ENCODE peak calls at places on chromosomes 6 and 20, in six cellular contexts. One of them, this sample, is unnamed.

GRCh38 chr6:135604035-135604865 is 106.7 kb upstream of the AHI1 start:
- DNase-seq in mesothelial cell of epicardium: no peak
- DNase-seq in GM10248: no peak
- DNase-seq in psoas muscle: no peak
- DNase-seq in foreskin keratinocyte: no peak
- DNase-seq in GM20000: no peak
- DNase-seq in this sample: no peak

GRCh38 chr20:34037121-34037520 is 43.4 kb downstream of the RALY start:
- DNase-seq in mesothelial cell of epicardium: no peak
- DNase-seq in GM10248: no peak
- DNase-seq in psoas muscle: no peak
- DNase-seq in foreskin keratinocyte: no peak
- DNase-seq in GM20000: peak
- DNase-seq in this sample: peak

GRCh38 chr6:56526860-56527544 is 115.7 kb downstream of the DST start:
- DNase-seq in mesothelial cell of epicardium: no peak
- DNase-seq in GM10248: no peak
- DNase-seq in psoas muscle: no peak
- DNase-seq in foreskin keratinocyte: no peak
- DNase-seq in GM20000: no peak
- DNase-seq in this sample: no peak

GRCh38 chr20:5080384-5080877 is 39.3 kb downstream of the PCNA start:
- DNase-seq in mesothelial cell of epicardium: no peak
- DNase-seq in GM10248: no peak
- DNase-seq in psoas muscle: peak
- DNase-seq in foreskin keratinocyte: no peak
- DNase-seq in GM20000: no peak
- DNase-seq in this sample: peak

GRCh38 chr6:21189721-21190120 is 403.8 kb upstream of the SOX4 start:
- DNase-seq in mesothelial cell of epicardium: no peak
- DNase-seq in GM10248: no peak
- DNase-seq in psoas muscle: no peak
- DNase-seq in foreskin keratinocyte: no peak
- DNase-seq in GM20000: no peak
- DNase-seq in this sample: no peak

GRCh38 chr6:40779399-40779798 is 192.2 kb upstream of the LRFN2 start:
- DNase-seq in mesothelial cell of epicardium: no peak
- DNase-seq in GM10248: no peak
- DNase-seq in psoas muscle: no peak
- DNase-seq in foreskin keratinocyte: peak
- DNase-seq in GM20000: no peak
- DNase-seq in this sample: no peak

GRCh38 chr6:165692106-165692653 is 29.1 kb upstream of the PDE10A start:
- DNase-seq in mesothelial cell of epicardium: no peak
- DNase-seq in GM10248: no peak
- DNase-seq in psoas muscle: no peak
- DNase-seq in foreskin keratinocyte: no peak
- DNase-seq in GM20000: no peak
- DNase-seq in this sample: no peak

GRCh38 chr20:1817577-1818211 is 77.5 kb upstream of the SIRPA start:
- DNase-seq in mesothelial cell of epicardium: no peak
- DNase-seq in GM10248: no peak
- DNase-seq in psoas muscle: no peak
- DNase-seq in foreskin keratinocyte: no peak
- DNase-seq in GM20000: no peak
- DNase-seq in this sample: no peak

GRCh38 chr20:44594730-44595129 is 12.4 kb downstream of the PKIG start:
- DNase-seq in mesothelial cell of epicardium: no peak
- DNase-seq in GM10248: no peak
- DNase-seq in psoas muscle: peak
- DNase-seq in foreskin keratinocyte: peak
- DNase-seq in GM20000: peak
- DNase-seq in this sample: peak

GRCh38 chr6:132814716-132815570 is 574 bp downstream of the RPS12 start:
- DNase-seq in mesothelial cell of epicardium: no peak
- DNase-seq in GM10248: no peak
- DNase-seq in psoas muscle: no peak
- DNase-seq in foreskin keratinocyte: peak
- DNase-seq in GM20000: no peak
- DNase-seq in this sample: peak

GRCh38 chr6:118813795-118814194 is 80.2 kb upstream of the ASF1A start:
- DNase-seq in mesothelial cell of epicardium: no peak
- DNase-seq in GM10248: no peak
- DNase-seq in psoas muscle: no peak
- DNase-seq in foreskin keratinocyte: peak
- DNase-seq in GM20000: no peak
- DNase-seq in this sample: peak

GRCh38 chr6:110492584-110492983 is 16.2 kb upstream of the SLC22A16 start:
- DNase-seq in mesothelial cell of epicardium: no peak
- DNase-seq in GM10248: peak
- DNase-seq in psoas muscle: no peak
- DNase-seq in foreskin keratinocyte: peak
- DNase-seq in GM20000: no peak
- DNase-seq in this sample: no peak

GRCh38 chr6:33620158-33620583 is 951 bp upstream of the ITPR3 start:
- DNase-seq in mesothelial cell of epicardium: peak
- DNase-seq in GM10248: peak
- DNase-seq in psoas muscle: no peak
- DNase-seq in foreskin keratinocyte: no peak
- DNase-seq in GM20000: peak
- DNase-seq in this sample: peak

GRCh38 chr20:34817072-34817471 is 8.4 kb downstream of the NCOA6 start:
- DNase-seq in mesothelial cell of epicardium: no peak
- DNase-seq in GM10248: no peak
- DNase-seq in psoas muscle: no peak
- DNase-seq in foreskin keratinocyte: no peak
- DNase-seq in GM20000: no peak
- DNase-seq in this sample: no peak

GRCh38 chr6:32397252-32397920 is 9.6 kb downstream of the BTNL2 start:
- DNase-seq in mesothelial cell of epicardium: no peak
- DNase-seq in GM10248: peak
- DNase-seq in psoas muscle: no peak
- DNase-seq in foreskin keratinocyte: peak
- DNase-seq in GM20000: peak
- DNase-seq in this sample: no peak

GRCh38 chr6:32387946-32388345 is 16.2 kb upstream of the TSBP1 start:
- DNase-seq in mesothelial cell of epicardium: no peak
- DNase-seq in GM10248: no peak
- DNase-seq in psoas muscle: no peak
- DNase-seq in foreskin keratinocyte: no peak
- DNase-seq in GM20000: no peak
- DNase-seq in this sample: no peak

GRCh38 chr6:32396028-32396427 is 11.0 kb downstream of the BTNL2 start:
- DNase-seq in mesothelial cell of epicardium: no peak
- DNase-seq in GM10248: no peak
- DNase-seq in psoas muscle: no peak
- DNase-seq in foreskin keratinocyte: no peak
- DNase-seq in GM20000: no peak
- DNase-seq in this sample: no peak

GRCh38 chr6:32393660-32394420 is 13.1 kb downstream of the BTNL2 start:
- DNase-seq in mesothelial cell of epicardium: no peak
- DNase-seq in GM10248: no peak
- DNase-seq in psoas muscle: no peak
- DNase-seq in foreskin keratinocyte: peak
- DNase-seq in GM20000: no peak
- DNase-seq in this sample: no peak
- TF ChIP-seq CTCF in mesothelial cell of epicardium: no peak
- TF ChIP-seq CTCF in GM10248: no peak
- TF ChIP-seq CTCF in psoas muscle: no peak
- TF ChIP-seq CTCF in foreskin keratinocyte: peak
- TF ChIP-seq CTCF in GM20000: no peak
- TF ChIP-seq CTCF in this sample: no peak

GRCh38 chr6:77740380-77740779 is 87.5 kb downstream of the MEI4 start:
- DNase-seq in mesothelial cell of epicardium: no peak
- DNase-seq in GM10248: no peak
- DNase-seq in psoas muscle: no peak
- DNase-seq in foreskin keratinocyte: peak
- DNase-seq in GM20000: peak
- DNase-seq in this sample: no peak
- TF ChIP-seq CTCF in mesothelial cell of epicardium: peak
- TF ChIP-seq CTCF in GM10248: peak
- TF ChIP-seq CTCF in psoas muscle: no peak
- TF ChIP-seq CTCF in foreskin keratinocyte: peak
- TF ChIP-seq CTCF in GM20000: no peak
- TF ChIP-seq CTCF in this sample: peak

DNA sequence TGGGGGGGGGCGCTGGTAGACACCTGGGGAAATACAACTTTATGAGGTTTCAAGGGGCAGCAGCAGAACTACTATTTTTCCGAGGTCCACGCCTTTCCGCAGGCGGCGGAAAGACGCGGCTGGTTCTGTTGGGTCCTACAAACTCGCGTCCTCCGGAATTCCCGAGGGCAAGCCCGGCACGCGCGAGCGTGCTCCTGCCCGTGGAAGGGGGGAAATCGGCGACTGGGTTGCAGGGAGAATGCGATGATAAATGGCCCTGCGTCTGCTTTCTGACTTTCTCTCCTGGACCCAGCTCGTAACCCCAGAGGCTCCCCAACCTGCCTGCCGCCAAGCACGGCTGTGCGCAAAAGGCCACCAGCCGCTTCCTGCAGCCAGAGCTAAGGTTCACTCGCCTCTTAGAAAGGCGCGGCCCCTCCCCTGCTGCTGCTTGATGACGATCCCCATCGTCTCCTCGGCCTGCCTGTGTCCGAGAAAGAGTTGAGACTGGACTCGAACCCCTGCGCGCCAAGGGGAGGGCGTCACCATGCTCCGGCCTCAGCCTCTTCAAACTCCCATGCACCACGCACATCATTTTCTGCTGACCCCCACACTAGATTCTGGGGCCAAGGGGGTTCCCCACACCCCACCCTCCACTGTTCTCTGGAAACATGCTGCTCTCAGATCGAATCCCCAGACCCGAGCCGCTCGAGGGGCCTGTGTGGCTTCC is 6.7 kb downstream of the FOXA2 start:
- DNase-seq in mesothelial cell of epicardium: no peak
- DNase-seq in GM10248: no peak
- DNase-seq in psoas muscle: no peak
- DNase-seq in foreskin keratinocyte: no peak
- DNase-seq in GM20000: no peak
- DNase-seq in this sample: no peak
- TF ChIP-seq CTCF in mesothelial cell of epicardium: no peak
- TF ChIP-seq CTCF in GM10248: no peak
- TF ChIP-seq CTCF in psoas muscle: no peak
- TF ChIP-seq CTCF in foreskin keratinocyte: no peak
- TF ChIP-seq CTCF in GM20000: no peak
- TF ChIP-seq CTCF in this sample: no peak

DNA sequence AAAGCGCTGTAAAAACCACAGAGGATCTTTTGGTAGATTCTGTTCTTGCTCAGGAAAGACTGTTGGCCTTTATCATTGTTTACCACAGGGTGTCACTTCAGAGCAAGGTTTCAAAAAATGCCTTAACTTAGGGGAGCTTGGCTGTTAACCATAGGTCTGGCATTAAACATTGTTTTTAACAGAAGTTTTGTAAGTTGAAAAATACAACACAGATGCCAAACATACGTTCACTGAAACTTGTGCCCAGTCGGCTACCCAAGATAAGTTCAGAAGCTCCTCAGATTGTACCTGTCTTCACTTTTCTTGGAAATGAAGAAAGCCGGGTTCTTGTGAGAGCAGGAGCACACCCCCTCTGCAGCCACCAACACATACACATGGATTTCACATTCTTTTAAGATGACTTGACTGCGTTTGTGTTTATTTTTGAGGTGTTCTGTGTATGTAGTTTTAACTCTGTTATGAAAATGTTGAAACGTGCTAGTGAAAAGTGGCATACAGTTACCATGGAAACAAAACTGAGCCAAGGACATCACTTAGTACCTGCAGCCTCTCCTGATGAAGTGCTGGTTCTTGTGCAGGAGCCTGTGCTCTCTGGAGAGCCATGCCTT is 64.9 kb downstream of the SYCP2L start:
- DNase-seq in mesothelial cell of epicardium: no peak
- DNase-seq in GM10248: peak
- DNase-seq in psoas muscle: no peak
- DNase-seq in foreskin keratinocyte: peak
- DNase-seq in GM20000: peak
- DNase-seq in this sample: no peak
- TF ChIP-seq CTCF in mesothelial cell of epicardium: peak
- TF ChIP-seq CTCF in GM10248: peak
- TF ChIP-seq CTCF in psoas muscle: peak
- TF ChIP-seq CTCF in foreskin keratinocyte: peak
- TF ChIP-seq CTCF in GM20000: peak
- TF ChIP-seq CTCF in this sample: no peak

GRCh38 chr6:25579484-25579883 is 72.5 kb upstream of the SCGN start:
- DNase-seq in mesothelial cell of epicardium: no peak
- DNase-seq in GM10248: no peak
- DNase-seq in psoas muscle: no peak
- DNase-seq in foreskin keratinocyte: no peak
- DNase-seq in GM20000: no peak
- DNase-seq in this sample: no peak

GRCh38 chr6:25582101-25582500 is 69.9 kb upstream of the SCGN start:
- DNase-seq in mesothelial cell of epicardium: no peak
- DNase-seq in GM10248: no peak
- DNase-seq in psoas muscle: no peak
- DNase-seq in foreskin keratinocyte: no peak
- DNase-seq in GM20000: no peak
- DNase-seq in this sample: no peak

GRCh38 chr6:25579902-25580495 is 72.0 kb upstream of the SCGN start:
- DNase-seq in mesothelial cell of epicardium: no peak
- DNase-seq in GM10248: no peak
- DNase-seq in psoas muscle: no peak
- DNase-seq in foreskin keratinocyte: no peak
- DNase-seq in GM20000: peak
- DNase-seq in this sample: no peak

GRCh38 chr6:25576920-25577319 is 75.1 kb upstream of the SCGN start:
- DNase-seq in mesothelial cell of epicardium: no peak
- DNase-seq in GM10248: no peak
- DNase-seq in psoas muscle: no peak
- DNase-seq in foreskin keratinocyte: no peak
- DNase-seq in GM20000: no peak
- DNase-seq in this sample: no peak

DNA sequence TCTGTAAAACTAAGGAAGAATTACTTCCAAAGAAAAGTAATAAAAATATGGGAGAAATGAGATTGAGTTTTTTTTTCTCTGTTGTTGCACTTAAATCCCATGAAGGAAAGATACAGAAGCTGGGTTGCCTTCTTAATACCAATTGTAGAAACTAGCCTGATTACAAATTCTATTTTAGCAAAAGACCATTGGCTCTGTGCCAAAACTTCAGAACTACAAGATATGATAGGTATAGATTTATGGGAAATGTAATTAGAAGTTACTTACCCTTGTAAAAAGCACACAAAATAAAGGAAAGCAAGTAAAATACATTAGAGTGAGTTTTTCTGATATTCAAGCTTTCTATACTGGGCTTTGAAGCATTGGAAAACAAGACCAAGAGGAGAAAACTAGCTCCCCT is 73.5 kb upstream of the SCGN start:
- DNase-seq in mesothelial cell of epicardium: no peak
- DNase-seq in GM10248: no peak
- DNase-seq in psoas muscle: no peak
- DNase-seq in foreskin keratinocyte: no peak
- DNase-seq in GM20000: no peak
- DNase-seq in this sample: no peak
- TF ChIP-seq CTCF in mesothelial cell of epicardium: no peak
- TF ChIP-seq CTCF in GM10248: no peak
- TF ChIP-seq CTCF in psoas muscle: no peak
- TF ChIP-seq CTCF in foreskin keratinocyte: no peak
- TF ChIP-seq CTCF in GM20000: no peak
- TF ChIP-seq CTCF in this sample: no peak

GRCh38 chr6:78513856-78514255 is 353.5 kb upstream of the IRAK1BP1 start:
- DNase-seq in mesothelial cell of epicardium: no peak
- DNase-seq in GM10248: peak
- DNase-seq in psoas muscle: no peak
- DNase-seq in foreskin keratinocyte: no peak
- DNase-seq in GM20000: peak
- DNase-seq in this sample: no peak
- TF ChIP-seq CTCF in mesothelial cell of epicardium: no peak
- TF ChIP-seq CTCF in GM10248: no peak
- TF ChIP-seq CTCF in psoas muscle: no peak
- TF ChIP-seq CTCF in foreskin keratinocyte: peak
- TF ChIP-seq CTCF in GM20000: no peak
- TF ChIP-seq CTCF in this sample: no peak

This sample was measured in activated CD8-positive, alpha-beta T cell treated with anti-CD3 and anti-CD28 coated beads for 36 hours.